ENCODE peak calls at places on chromosomes 13 and 19, in nine cellular contexts. H is fibroblast of pulmonary artery, M is suprapubic skin, F is PC-9, L is HL-60, Q is lung, R is mucosa of descending colon, O is neural crest cell, Z is cardiac fibroblast. S is an unnamed sample.

GRCh38 chr13:33639640-33640080 is 178.3 kb upstream of the RFC3 start:
- DNase-seq in L (no peak), Q (no peak), F (peak), H (no peak), R (no peak), O (no peak), M (no peak), Z (no peak), S (no peak)

GRCh38 chr13:110010433-110011135 is 224.2 kb upstream of the IRS2 start:
- DNase-seq in F (no peak), H (peak), Z (peak), Q (no peak), R (no peak), O (no peak), M (no peak), L (no peak), S (no peak)

GRCh38 chr13:28429685-28430290 is 65.1 kb downstream of the FLT1 start:
- DNase-seq in F (no peak), R (peak), Z (peak), L (no peak), H (peak), Q (no peak), M (no peak), O (no peak), S (no peak)

GRCh38 chr19:5631511-5632240 is 8.8 kb downstream of the SAFB start:
- DNase-seq in M (no peak), O (no peak), Q (no peak), Z (peak), F (no peak), R (no peak), L (no peak), H (peak), S (no peak)

GRCh38 chr13:52744842-52745241 is 5.2 kb upstream of the CNMD start:
- DNase-seq in Q (no peak), R (no peak), Z (no peak), O (no peak), L (no peak), M (no peak), F (no peak), H (no peak), S (no peak)

GRCh38 chr13:27556109-27556508 is 64.2 kb downstream of the LNX2 start:
- DNase-seq in H (peak), L (no peak), O (no peak), Z (peak), M (no peak), F (no peak), R (no peak), Q (no peak), S (no peak)

GRCh38 chr13:80529734-80530133 is 188.8 kb upstream of the SPRY2 start:
- DNase-seq in M (no peak), Z (peak), F (peak), H (no peak), O (no peak), R (no peak), L (no peak), Q (no peak), S (no peak)

GRCh38 chr19:21084343-21084742 is 2.3 kb downstream of the ZNF714 start:
- DNase-seq in M (no peak), O (no peak), R (no peak), L (no peak), F (no peak), Z (peak), Q (no peak), H (peak), S (no peak)

GRCh38 chr13:92074658-92075057 is 676.2 kb downstream of the GPC5 start:
- DNase-seq in Q (no peak), M (no peak), L (no peak), O (no peak), F (no peak), R (peak), Z (peak), H (peak), S (no peak)

GRCh38 chr13:113926951-113927660 is 46.8 kb downstream of the C13orf46 start:
- DNase-seq in R (no peak), M (peak), F (no peak), H (no peak), Q (no peak), O (no peak), L (no peak), Z (no peak), S (no peak)

DNA sequence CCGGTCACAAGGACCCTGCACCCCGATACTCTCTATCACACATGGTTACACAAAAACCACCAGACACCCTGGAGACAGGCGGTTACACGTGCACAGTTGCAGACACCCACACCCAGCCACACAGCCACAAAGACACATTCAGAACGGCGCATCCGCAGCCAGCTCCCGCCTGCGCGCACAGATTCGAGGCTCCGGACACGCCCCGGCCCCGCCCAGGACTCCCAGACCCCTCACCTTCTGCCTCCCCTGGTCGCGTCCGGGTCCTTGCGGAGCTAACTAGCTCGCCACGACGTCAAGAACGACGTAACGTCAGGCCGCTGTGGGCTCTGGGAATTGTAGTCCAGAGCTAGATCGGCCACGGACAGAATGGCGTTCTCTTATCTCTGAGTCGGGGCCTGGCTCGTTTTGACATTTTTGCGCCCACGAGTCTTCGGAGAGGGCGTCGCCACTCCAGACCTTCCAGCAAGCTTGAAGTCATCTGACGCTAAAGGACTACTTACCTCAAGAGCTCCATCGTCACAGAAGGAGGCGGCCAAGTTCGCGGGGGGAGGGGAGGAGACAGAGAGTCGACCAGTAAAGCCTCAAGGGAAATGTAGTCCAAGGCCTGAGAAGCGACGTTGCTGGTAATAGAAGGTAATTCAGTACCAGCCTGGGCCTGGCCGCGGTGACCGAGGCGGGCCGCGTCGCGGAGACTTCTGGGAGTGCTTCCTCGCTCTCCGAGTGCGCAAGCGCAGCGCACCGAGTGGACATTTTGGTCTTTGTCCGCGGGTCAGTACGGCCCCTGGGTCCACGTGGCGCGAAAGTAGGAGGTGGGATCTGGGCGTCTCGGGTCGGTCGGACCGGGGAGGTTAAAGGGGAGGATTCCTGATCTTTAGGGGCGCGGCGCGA is at the start of the genes ZNF146 and ZNF565:
- DNase-seq in R (peak), L (peak), Q (peak), Z (peak), F (peak), M (peak), O (peak), H (peak), S (peak)
- TF ChIP-seq CTCF in R (no peak), L (no peak), Q (peak), Z (no peak), F (no peak), M (no peak), O (no peak), H (no peak), S (no peak)

GRCh38 chr13:47798906-47799305 is 202.2 kb downstream of the SUCLA2 start:
- DNase-seq in R (no peak), L (no peak), Q (no peak), Z (peak), H (peak), O (no peak), F (no peak), M (no peak), S (no peak)
- TF ChIP-seq CTCF in R (no peak), L (peak), Q (no peak), Z (peak), H (peak), O (no peak), F (peak), M (no peak), S (peak)

GRCh38 chr19:11594084-11594483 is 3.2 kb upstream of the ZNF627 start:
- DNase-seq in Z (no peak), O (no peak), F (no peak), H (no peak), L (no peak), M (no peak), R (no peak), Q (no peak), S (no peak)

GRCh38 chr19:11598103-11598483 is 810 bp downstream of the ZNF627 start:
- DNase-seq in M (no peak), L (no peak), Z (peak), R (no peak), O (no peak), Q (no peak), F (no peak), H (peak), S (peak)

GRCh38 chr19:11598746-11599145 is 1.5 kb downstream of the ZNF627 start:
- DNase-seq in Z (no peak), O (no peak), F (no peak), Q (no peak), R (no peak), H (no peak), M (no peak), L (no peak), S (peak)

GRCh38 chr19:11596156-11596555 is 1.1 kb upstream of the ZNF627 start:
- DNase-seq in Z (no peak), O (no peak), R (no peak), Q (no peak), F (no peak), L (no peak), M (no peak), H (no peak), S (no peak)

GRCh38 chr19:11597202-11598102 is at the start of gene ZNF627:
- DNase-seq in O (peak), L (peak), M (peak), H (peak), R (peak), F (peak), Z (peak), Q (peak), S (peak)
- TF ChIP-seq CTCF in O (peak), L (no peak), M (peak), H (peak), R (no peak), F (peak), Z (no peak), Q (peak), S (no peak)

GRCh38 chr13:94716016-94716415 is 3.7 kb upstream of the SOX21 start:
- DNase-seq in R (no peak), H (no peak), Z (no peak), M (no peak), F (no peak), Q (no peak), L (no peak), O (no peak), S (no peak)
- TF ChIP-seq CTCF in R (no peak), H (peak), Z (peak), M (no peak), F (no peak), Q (no peak), L (no peak), O (peak), S (peak)

GRCh38 chr19:58361900-58362271 is 665 bp downstream of the ZNF497 start:
- DNase-seq in H (peak), Q (peak), Z (no peak), O (no peak), R (no peak), F (peak), M (peak), L (peak), S (no peak)
- TF ChIP-seq CTCF in H (no peak), Q (no peak), Z (peak), O (no peak), R (no peak), F (no peak), M (no peak), L (no peak), S (peak)

GRCh38 chr19:42311612-42312160 is 1.4 kb upstream of the TMEM145 start:
- DNase-seq in O (no peak), F (no peak), Q (no peak), L (no peak), H (no peak), M (no peak), Z (peak), R (no peak), S (no peak)
- TF ChIP-seq CTCF in O (no peak), F (no peak), Q (no peak), L (no peak), H (peak), M (no peak), Z (peak), R (no peak), S (peak)

DNA sequence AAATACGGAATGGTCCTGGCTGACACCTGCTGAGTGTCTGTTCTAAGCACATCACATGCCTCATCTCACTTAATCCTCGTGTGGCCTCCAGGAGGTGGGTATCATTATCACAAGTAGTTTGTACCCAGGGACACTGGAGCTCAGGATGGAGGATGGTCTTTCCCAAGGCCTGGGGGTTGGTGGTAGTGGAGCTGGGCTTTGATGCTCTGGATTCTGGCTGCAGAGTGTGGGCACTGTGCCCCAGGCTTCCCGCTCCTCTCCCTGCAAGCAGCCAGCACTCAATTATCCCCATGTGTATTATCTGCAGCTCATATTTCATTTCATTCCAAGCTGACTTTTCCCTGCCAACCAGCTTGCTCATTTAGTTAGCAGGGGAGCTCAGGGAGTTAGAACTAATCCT is 52.1 kb downstream of the SIAH3 start:
- DNase-seq in M (no peak), Z (no peak), O (no peak), R (no peak), F (no peak), H (no peak), L (no peak), Q (no peak), S (no peak)
- TF ChIP-seq CTCF in M (no peak), Z (no peak), O (no peak), R (no peak), F (no peak), H (no peak), L (no peak), Q (no peak), S (no peak)

DNA sequence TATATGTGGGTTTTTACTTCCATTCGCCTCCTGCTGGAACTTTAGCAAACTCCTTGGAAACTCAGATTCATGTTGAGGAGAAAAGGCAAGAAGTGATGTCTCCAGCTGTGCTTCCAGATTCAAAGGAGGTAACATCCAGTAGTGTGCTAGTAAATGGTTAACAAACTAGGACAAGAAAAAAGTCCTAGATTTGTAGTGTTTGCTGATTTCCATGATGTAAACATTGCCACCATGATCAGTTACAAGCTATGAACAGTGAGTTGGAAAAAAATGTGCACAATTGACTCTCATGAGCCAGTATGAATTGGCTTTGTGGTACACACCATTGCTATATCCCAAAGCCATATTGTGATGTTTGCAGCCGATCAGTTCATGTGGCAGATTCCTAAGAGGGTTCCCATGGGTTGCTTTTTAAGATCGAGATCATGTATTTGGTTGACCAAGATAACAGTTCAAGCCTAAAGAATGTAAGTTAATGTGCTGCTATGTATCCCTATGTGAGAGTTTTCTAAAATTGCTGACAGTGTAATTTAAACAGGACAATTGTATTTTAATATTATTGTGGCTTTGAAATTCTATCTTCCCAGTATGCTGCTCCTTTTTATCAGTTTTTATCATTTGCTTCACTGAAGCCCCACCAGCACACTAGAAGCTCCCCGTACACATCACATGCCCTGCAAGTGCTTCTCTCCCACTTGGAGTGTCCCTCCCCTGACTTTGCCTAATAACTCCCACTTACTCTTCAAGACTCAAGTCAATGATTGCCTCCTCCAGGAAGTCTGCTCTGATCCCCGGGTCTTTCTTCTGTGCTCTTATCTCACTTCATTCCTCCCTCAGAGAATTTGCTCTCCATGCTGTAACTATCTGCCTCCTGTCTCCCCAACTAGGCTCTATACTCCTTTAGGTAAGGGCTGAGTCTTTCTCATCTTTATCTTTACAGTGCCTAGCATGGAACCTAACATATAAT is 148.3 kb downstream of the RGCC start:
- DNase-seq in F (no peak), M (no peak), O (no peak), R (no peak), Z (no peak), L (no peak), Q (no peak), H (no peak), S (no peak)
- TF ChIP-seq CTCF in F (no peak), M (no peak), O (no peak), R (no peak), Z (no peak), L (no peak), Q (no peak), H (peak), S (peak)

GRCh38 chr13:30409911-30410704 is 12.2 kb upstream of the UBE2L5 start:
- DNase-seq in F (no peak), Q (no peak), L (no peak), M (no peak), R (no peak), Z (peak), O (no peak), H (peak), S (no peak)

GRCh38 chr13:30406779-30407416 is 15.4 kb upstream of the UBE2L5 start:
- DNase-seq in M (no peak), F (no peak), R (no peak), Q (no peak), L (no peak), O (no peak), H (no peak), Z (no peak), S (no peak)

GRCh38 chr13:30412351-30412750 is 9.9 kb upstream of the UBE2L5 start:
- DNase-seq in Z (no peak), L (no peak), F (no peak), H (no peak), O (no peak), Q (no peak), R (no peak), M (no peak), S (no peak)

GRCh38 chr13:30410705-30411125 is 11.6 kb upstream of the UBE2L5 start:
- DNase-seq in Z (no peak), H (no peak), L (no peak), F (no peak), R (no peak), M (no peak), Q (no peak), O (no peak), S (no peak)

GRCh38 chr13:30408319-30409101 is 13.8 kb upstream of the UBE2L5 start:
- DNase-seq in H (peak), Z (peak), R (peak), Q (peak), L (peak), M (peak), F (peak), O (peak), S (peak)
- TF ChIP-seq CTCF in H (peak), Z (peak), R (peak), Q (peak), L (peak), M (peak), F (peak), O (peak), S (peak)